ENCODE peak calls at places on chromosomes 4 and X, in four cellular contexts. Z, S, W and G are unnamed samples.

GRCh38 chr4:84780719-84781118 is 185.8 kb downstream of the WDFY3 start:
- DNase-seq in Z (no peak), S (no peak), W (no peak), G (no peak)

GRCh38 chr4:110550260-110550659 is 72.6 kb downstream of the PITX2 start:
- DNase-seq in Z (no peak), S (no peak), W (no peak), G (no peak)

GRCh38 chr4:126544276-126544675 is 1088.5 kb upstream of the INTU start:
- DNase-seq in Z (no peak), S (no peak), W (no peak), G (no peak)

GRCh38 chr4:139311909-139312308 is 9.6 kb upstream of the NDUFC1 start:
- DNase-seq in Z (no peak), S (no peak), W (no peak), G (no peak)

GRCh38 chr4:156575430-156576073 is 396.0 kb downstream of the PDGFC start:
- DNase-seq in Z (no peak), S (no peak), W (no peak), G (no peak)

GRCh38 chrX:43481601-43482000 is 174.5 kb upstream of the MAOA start:
- DNase-seq in Z (no peak), S (no peak), W (no peak), G (no peak)

GRCh38 chr4:113433536-113434246 is 327.8 kb downstream of the CAMK2D start:
- DNase-seq in Z (no peak), S (no peak), W (no peak), G (no peak)

GRCh38 chrX:120749141-120749846 is 119.4 kb upstream of the C1GALT1C1 start:
- DNase-seq in Z (peak; percentile 7), S (no peak), W (no peak), G (no peak)

GRCh38 chr4:20194079-20195013 is 57.4 kb upstream of the SLIT2 start:
- DNase-seq in Z (no peak), S (no peak), W (no peak), G (no peak)

GRCh38 chr4:81084624-81085023 is 54.1 kb downstream of the BMP3 start:
- DNase-seq in Z (no peak), S (no peak), W (no peak), G (no peak)

GRCh38 chrX:107574054-107574683 is 54.1 kb upstream of the PRPS1 start:
- DNase-seq in Z (no peak), S (no peak), W (no peak), G (no peak)

GRCh38 chr4:150366487-150366999 is 215.4 kb upstream of the MAB21L2 start:
- DNase-seq in Z (no peak), S (no peak), W (no peak), G (no peak)

GRCh38 chr4:19248023-19248422 is 1003.7 kb upstream of the SLIT2 start:
- DNase-seq in Z (no peak), S (no peak), W (no peak), G (no peak)

GRCh38 chr4:86452323-86452995 is 92.6 kb upstream of the MAPK10 start:
- DNase-seq in Z (no peak), S (no peak), W (no peak), G (no peak)

GRCh38 chr4:64899563-64899962 is 490.3 kb upstream of the TECRL start:
- DNase-seq in Z (no peak), S (no peak), W (no peak), G (no peak)

GRCh38 chrX:26845051-26845450 is 618.1 kb downstream of the PPP4R3C start:
- DNase-seq in Z (no peak), S (no peak), W (peak; percentile 5), G (no peak)

GRCh38 chr4:5462254-5462835 is 246.0 kb downstream of the EVC2 start:
- DNase-seq in Z (no peak), S (no peak), W (no peak), G (no peak)

GRCh38 chr4:24794111-24794860 is 1.1 kb upstream of the SOD3 start:
- DNase-seq in Z (no peak), S (no peak), W (no peak), G (no peak)